ENCODE peak calls at places on chromosomes 7 and 10, in seven cellular contexts. Q is uterus, Z is OCI-LY7, O is cardiac muscle cell, S is HCT116, P is AG04450, H is HepG2. I is an unnamed sample.

GRCh38 chr10:21172774-21173432 is 275.8 kb upstream of the NEBL start:
- DNase-seq in Q (no peak), Z (no peak), O (peak; percentile 51), S (no peak), P (no peak), H (no peak), I (no peak)

GRCh38 chr7:1815051-1815481 is 145.0 kb downstream of the ELFN1 start:
- DNase-seq in Q (no peak), Z (no peak), O (no peak), S (no peak), P (no peak), H (no peak), I (no peak)

GRCh38 chr7:39633563-39634550 is 10.5 kb downstream of the RALA start:
- DNase-seq in Q (no peak), Z (no peak), O (no peak), S (no peak), P (no peak), H (no peak), I (no peak)

GRCh38 chr7:94250984-94251383 is 143.7 kb upstream of the COL1A2 start:
- DNase-seq in Q (no peak), Z (no peak), O (no peak), S (no peak), P (no peak), H (no peak), I (no peak)

GRCh38 chr7:47596502-47597202 is 14.7 kb upstream of the TNS3 start:
- DNase-seq in Q (peak; percentile 55), Z (peak; percentile 46), O (peak; percentile 36), S (no peak), P (no peak), H (peak; percentile 28), I (no peak)

GRCh38 chr7:144404911-144405310 is 1.4 kb upstream of the NOBOX start:
- DNase-seq in Q (no peak), Z (no peak), O (no peak), S (no peak), P (no peak), H (no peak), I (no peak)

GRCh38 chr7:121604627-121605296 is 208.7 kb upstream of the FAM3C start:
- DNase-seq in Q (no peak), Z (no peak), O (no peak), S (no peak), P (no peak), H (peak; percentile 22), I (no peak)

GRCh38 chr7:28088032-28088431 is 92.6 kb downstream of the JAZF1 start:
- DNase-seq in Q (no peak), Z (no peak), O (no peak), S (no peak), P (no peak), H (no peak), I (no peak)

GRCh38 chr7:1593091-1593866 is 23.4 kb upstream of the PSMG3 start:
- DNase-seq in Q (no peak), Z (peak; percentile 25), O (no peak), S (no peak), P (no peak), H (peak; percentile 16), I (no peak)

GRCh38 chr10:15419279-15419874 is 48.3 kb upstream of the FAM171A1 start:
- DNase-seq in Q (no peak), Z (peak; percentile 45), O (peak; percentile 72), S (peak; percentile 48), P (peak; percentile 7), H (peak; percentile 29), I (no peak)

GRCh38 chr7:101237206-101238067 is at the start of gene CLDN15:
- DNase-seq in Q (peak; percentile 86), Z (no peak), O (no peak), S (no peak), P (no peak), H (peak; percentile 66), I (no peak)

GRCh38 chr10:119742988-119743646 is 17.3 kb downstream of the INPP5F start:
- DNase-seq in Q (no peak), Z (no peak), O (peak; percentile 44), S (no peak), P (no peak), H (no peak), I (no peak)

GRCh38 chr7:110480964-110481363 is 610.0 kb upstream of the LRRN3 start:
- DNase-seq in Q (no peak), Z (no peak), O (no peak), S (no peak), P (no peak), H (no peak), I (no peak)

GRCh38 chr7:123030631-123031030 is 35.1 kb upstream of the TAS2R16 start:
- DNase-seq in Q (no peak), Z (no peak), O (no peak), S (no peak), P (no peak), H (no peak), I (no peak)

GRCh38 chr7:123024989-123025758 is 29.7 kb upstream of the TAS2R16 start:
- DNase-seq in Q (no peak), Z (no peak), O (no peak), S (no peak), P (no peak), H (no peak), I (no peak)

GRCh38 chr7:123022576-123022975 is 27.1 kb upstream of the TAS2R16 start:
- DNase-seq in Q (no peak), Z (no peak), O (no peak), S (no peak), P (no peak), H (no peak), I (no peak)

GRCh38 chr7:123023126-123023525 is 27.6 kb upstream of the TAS2R16 start:
- DNase-seq in Q (no peak), Z (no peak), O (no peak), S (no peak), P (no peak), H (no peak), I (no peak)

DNA sequence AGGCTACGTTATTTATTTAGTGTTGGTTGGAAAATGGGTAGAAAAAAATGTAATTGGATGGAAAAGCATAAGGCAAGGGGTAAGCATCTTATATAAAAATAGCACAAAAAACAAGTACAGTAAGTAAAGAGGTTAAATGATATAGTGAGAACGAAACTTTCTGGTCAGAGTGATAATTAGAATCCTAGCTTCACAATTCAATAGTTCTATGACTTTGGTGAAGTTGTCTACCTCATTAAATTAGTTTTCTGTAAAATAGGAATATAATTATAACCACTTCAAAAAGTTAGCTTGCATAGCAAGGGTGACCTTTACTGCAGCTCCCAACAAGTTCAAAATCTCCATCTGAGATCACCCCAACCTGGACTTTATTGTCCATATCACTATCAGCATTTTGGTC is 30.8 kb upstream of the TAS2R16 start:
- DNase-seq in Q (no peak), Z (no peak), O (no peak), S (no peak), P (no peak), H (no peak), I (no peak)
- H3K27ac ChIP-seq in Q (no peak overlapping the region), Z (no peak overlapping the region), O (no peak overlapping the region), S (no peak overlapping the region), P (no peak overlapping the region), H (no peak overlapping the region), I (no peak overlapping the region)

GRCh38 chr10:33772370-33773331 is 438.2 kb upstream of the NRP1 start:
- DNase-seq in Q (peak; percentile 21), Z (no peak), O (peak; percentile 18), S (no peak), P (no peak), H (no peak), I (no peak)

GRCh38 chr10:33773895-33774480 is 439.5 kb upstream of the NRP1 start:
- DNase-seq in Q (peak; percentile 20), Z (no peak), O (no peak), S (no peak), P (no peak), H (no peak), I (no peak)

GRCh38 chr10:33774857-33775256 is 440.4 kb upstream of the NRP1 start:
- DNase-seq in Q (no peak), Z (no peak), O (no peak), S (no peak), P (no peak), H (no peak), I (no peak)

GRCh38 chr10:33776419-33776818 is 442.0 kb upstream of the NRP1 start:
- DNase-seq in Q (no peak), Z (no peak), O (no peak), S (no peak), P (no peak), H (no peak), I (no peak)

DNA sequence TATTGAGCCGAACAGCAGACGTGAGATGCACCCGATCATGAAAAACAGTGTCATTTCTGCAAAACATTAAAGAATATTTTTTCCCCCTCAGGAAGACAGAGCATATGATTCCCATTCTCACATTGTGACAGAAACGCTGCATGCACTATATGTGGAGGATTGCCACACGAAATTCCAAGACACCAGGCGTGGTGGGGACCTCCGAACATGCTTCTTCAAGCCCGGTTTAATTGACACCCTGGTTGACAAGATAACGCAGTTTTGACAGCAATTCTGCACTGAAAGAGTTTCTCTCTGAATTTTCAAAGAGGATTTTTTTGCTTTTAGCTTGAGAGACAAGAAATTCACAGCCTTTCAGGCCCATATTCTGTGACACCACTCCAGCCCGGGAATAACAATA is 442.8 kb upstream of the NRP1 start:
- DNase-seq in Q (no peak), Z (no peak), O (no peak), S (no peak), P (no peak), H (no peak), I (no peak)
- TF ChIP-seq CTCF in Q (no peak), Z (no peak), O (no peak), S (no peak), P (no peak), H (no peak), I (no peak)

DNA sequence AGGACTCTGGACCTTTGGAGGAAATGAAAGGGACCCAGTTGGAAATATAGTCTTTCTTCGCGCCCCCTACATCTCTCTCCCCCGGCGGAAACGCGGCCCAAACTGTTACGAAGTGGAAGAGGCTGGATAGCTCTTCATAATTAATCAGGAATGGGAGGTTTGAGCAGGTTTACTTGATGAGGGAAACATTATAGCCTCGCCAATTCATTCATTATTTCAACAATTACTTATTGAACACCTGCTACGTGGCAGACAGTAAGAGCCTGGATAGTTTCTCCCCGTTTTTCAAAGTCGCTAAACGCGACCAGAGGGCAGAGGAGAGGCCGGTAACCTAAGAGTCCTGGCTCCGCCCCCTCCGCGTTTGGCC is 210 bp upstream of the FBXL15 start:
- DNase-seq in Q (no peak), Z (peak; percentile 91), O (peak; percentile 94), S (no peak), P (no peak), H (no peak), I (no peak)
- H3K27ac ChIP-seq in Q (peak overlapping the region; percentile 92), Z (peak overlapping the region; percentile 82), O (peak overlapping the region; percentile 86), S (peak overlapping the region; percentile 77), P (peak overlapping the region; percentile 84), H (peak overlapping the region; percentile 87), I (peak overlapping the region; percentile 73)

GRCh38 chr7:132250480-132251326 is 325.6 kb downstream of the PLXNA4 start:
- DNase-seq in Q (no peak), Z (no peak), O (no peak), S (no peak), P (no peak), H (peak; percentile 55), I (no peak)

GRCh38 chr7:132251327-132251659 is 325.0 kb downstream of the PLXNA4 start:
- DNase-seq in Q (no peak), Z (no peak), O (no peak), S (no peak), P (no peak), H (peak; percentile 87), I (no peak)

GRCh38 chr7:132247995-132248618 is 328.2 kb downstream of the PLXNA4 start:
- DNase-seq in Q (no peak), Z (no peak), O (no peak), S (no peak), P (no peak), H (no peak), I (no peak)

GRCh38 chr7:132248841-132249590 is 327.3 kb downstream of the PLXNA4 start:
- DNase-seq in Q (no peak), Z (no peak), O (no peak), S (no peak), P (no peak), H (no peak), I (no peak)

GRCh38 chr7:132249591-132249971 is 326.7 kb downstream of the PLXNA4 start:
- DNase-seq in Q (no peak), Z (no peak), O (peak; percentile 58), S (no peak), P (no peak), H (peak; percentile 64), I (no peak)
- TF ChIP-seq CTCF in Q (no peak), Z (peak; percentile 41), O (peak; percentile 18), S (no peak), P (no peak), H (peak; percentile 61), I (no peak)

I was measured in vagina.